ENCODE peak calls at places on chromosomes 7 and 10, in five cellular contexts. One of them, this sample, is unnamed.

GRCh38 chr10:3655528-3655927 is 129.5 kb downstream of the KLF6 start:
- DNase-seq in kidney epithelial cell: no peak
- DNase-seq in Peyer's patch: no peak
- DNase-seq in cardiac fibroblast: no peak
- DNase-seq in cardiac muscle cell: no peak
- DNase-seq in this sample: no peak

GRCh38 chr7:140625908-140626868 is 14.4 kb downstream of the DENND2A start:
- DNase-seq in kidney epithelial cell: peak
- DNase-seq in Peyer's patch: peak
- DNase-seq in cardiac fibroblast: peak
- DNase-seq in cardiac muscle cell: peak
- DNase-seq in this sample: peak

GRCh38 chr10:22427101-22427500 is 81.8 kb downstream of the SPAG6 start:
- DNase-seq in kidney epithelial cell: peak
- DNase-seq in Peyer's patch: no peak
- DNase-seq in cardiac fibroblast: peak
- DNase-seq in cardiac muscle cell: peak
- DNase-seq in this sample: peak

GRCh38 chr10:107169516-107169915 is 5.0 kb upstream of the SORCS1 start:
- DNase-seq in kidney epithelial cell: no peak
- DNase-seq in Peyer's patch: no peak
- DNase-seq in cardiac fibroblast: no peak
- DNase-seq in cardiac muscle cell: no peak
- DNase-seq in this sample: no peak

GRCh38 chr7:94223375-94224084 is 171.2 kb upstream of the COL1A2 start:
- DNase-seq in kidney epithelial cell: peak
- DNase-seq in Peyer's patch: no peak
- DNase-seq in cardiac fibroblast: peak
- DNase-seq in cardiac muscle cell: peak
- DNase-seq in this sample: no peak

GRCh38 chr10:118958559-118958958 is 71.0 kb upstream of the NANOS1 start:
- DNase-seq in kidney epithelial cell: no peak
- DNase-seq in Peyer's patch: no peak
- DNase-seq in cardiac fibroblast: no peak
- DNase-seq in cardiac muscle cell: no peak
- DNase-seq in this sample: no peak

GRCh38 chr7:114977277-114977676 is 55.4 kb downstream of the MDFIC start:
- DNase-seq in kidney epithelial cell: no peak
- DNase-seq in Peyer's patch: no peak
- DNase-seq in cardiac fibroblast: no peak
- DNase-seq in cardiac muscle cell: no peak
- DNase-seq in this sample: no peak

GRCh38 chr10:35274511-35275060 is 61.7 kb upstream of the CCNY start:
- DNase-seq in kidney epithelial cell: no peak
- DNase-seq in Peyer's patch: no peak
- DNase-seq in cardiac fibroblast: no peak
- DNase-seq in cardiac muscle cell: no peak
- DNase-seq in this sample: no peak

GRCh38 chr7:104951546-104951945 is 62.5 kb upstream of the KMT2E start:
- DNase-seq in kidney epithelial cell: no peak
- DNase-seq in Peyer's patch: no peak
- DNase-seq in cardiac fibroblast: peak
- DNase-seq in cardiac muscle cell: no peak
- DNase-seq in this sample: no peak

GRCh38 chr10:58384095-58384494 is 1.1 kb upstream of the TFAM start:
- DNase-seq in kidney epithelial cell: no peak
- DNase-seq in Peyer's patch: no peak
- DNase-seq in cardiac fibroblast: no peak
- DNase-seq in cardiac muscle cell: no peak
- DNase-seq in this sample: no peak

GRCh38 chr10:35887686-35888085 is 245.6 kb upstream of the FZD8 start:
- DNase-seq in kidney epithelial cell: no peak
- DNase-seq in Peyer's patch: no peak
- DNase-seq in cardiac fibroblast: no peak
- DNase-seq in cardiac muscle cell: no peak
- DNase-seq in this sample: no peak

GRCh38 chr7:30900053-30900452 is 11.6 kb upstream of the AQP1 start:
- DNase-seq in kidney epithelial cell: no peak
- DNase-seq in Peyer's patch: no peak
- DNase-seq in cardiac fibroblast: no peak
- DNase-seq in cardiac muscle cell: no peak
- DNase-seq in this sample: no peak

GRCh38 chr10:42866115-42866995 is 83.8 kb downstream of the BMS1 start:
- DNase-seq in kidney epithelial cell: peak
- DNase-seq in Peyer's patch: peak
- DNase-seq in cardiac fibroblast: peak
- DNase-seq in cardiac muscle cell: peak
- DNase-seq in this sample: peak

GRCh38 chr10:89224697-89225443 is 17.8 kb upstream of the CH25H start:
- DNase-seq in kidney epithelial cell: no peak
- DNase-seq in Peyer's patch: no peak
- DNase-seq in cardiac fibroblast: no peak
- DNase-seq in cardiac muscle cell: no peak
- DNase-seq in this sample: no peak

GRCh38 chr7:91596287-91596686 is 284.2 kb downstream of the MTERF1 start:
- DNase-seq in kidney epithelial cell: no peak
- DNase-seq in Peyer's patch: no peak
- DNase-seq in cardiac fibroblast: no peak
- DNase-seq in cardiac muscle cell: no peak
- DNase-seq in this sample: no peak

GRCh38 chr7:99498546-99498944 is 1.5 kb downstream of the ZNF394 start:
- DNase-seq in kidney epithelial cell: no peak
- DNase-seq in Peyer's patch: no peak
- DNase-seq in cardiac fibroblast: no peak
- DNase-seq in cardiac muscle cell: no peak
- DNase-seq in this sample: no peak

GRCh38 chr7:91082038-91082437 is 182.2 kb upstream of the FZD1 start:
- DNase-seq in kidney epithelial cell: no peak
- DNase-seq in Peyer's patch: no peak
- DNase-seq in cardiac fibroblast: peak
- DNase-seq in cardiac muscle cell: no peak
- DNase-seq in this sample: no peak

GRCh38 chr7:46774515-46774914 is 807.4 kb downstream of the TNS3 start:
- DNase-seq in kidney epithelial cell: no peak
- DNase-seq in Peyer's patch: no peak
- DNase-seq in cardiac fibroblast: peak
- DNase-seq in cardiac muscle cell: no peak
- DNase-seq in this sample: no peak
- H3K4me3 ChIP-seq in kidney epithelial cell: no peak
- H3K4me3 ChIP-seq in Peyer's patch: no peak
- H3K4me3 ChIP-seq in cardiac fibroblast: no peak
- H3K4me3 ChIP-seq in cardiac muscle cell: no peak
- H3K4me3 ChIP-seq in this sample: no peak

GRCh38 chr7:82294865-82295264 is 148.7 kb downstream of the CACNA2D1 start:
- DNase-seq in kidney epithelial cell: no peak
- DNase-seq in Peyer's patch: no peak
- DNase-seq in cardiac fibroblast: no peak
- DNase-seq in cardiac muscle cell: no peak
- DNase-seq in this sample: no peak

GRCh38 chr7:82291931-82292330 is 151.6 kb downstream of the CACNA2D1 start:
- DNase-seq in kidney epithelial cell: no peak
- DNase-seq in Peyer's patch: no peak
- DNase-seq in cardiac fibroblast: peak
- DNase-seq in cardiac muscle cell: no peak
- DNase-seq in this sample: no peak

GRCh38 chr7:82289889-82290288 is 153.7 kb downstream of the CACNA2D1 start:
- DNase-seq in kidney epithelial cell: no peak
- DNase-seq in Peyer's patch: no peak
- DNase-seq in cardiac fibroblast: no peak
- DNase-seq in cardiac muscle cell: no peak
- DNase-seq in this sample: no peak

GRCh38 chr7:82293467-82293866 is 150.1 kb downstream of the CACNA2D1 start:
- DNase-seq in kidney epithelial cell: no peak
- DNase-seq in Peyer's patch: no peak
- DNase-seq in cardiac fibroblast: no peak
- DNase-seq in cardiac muscle cell: no peak
- DNase-seq in this sample: no peak

DNA sequence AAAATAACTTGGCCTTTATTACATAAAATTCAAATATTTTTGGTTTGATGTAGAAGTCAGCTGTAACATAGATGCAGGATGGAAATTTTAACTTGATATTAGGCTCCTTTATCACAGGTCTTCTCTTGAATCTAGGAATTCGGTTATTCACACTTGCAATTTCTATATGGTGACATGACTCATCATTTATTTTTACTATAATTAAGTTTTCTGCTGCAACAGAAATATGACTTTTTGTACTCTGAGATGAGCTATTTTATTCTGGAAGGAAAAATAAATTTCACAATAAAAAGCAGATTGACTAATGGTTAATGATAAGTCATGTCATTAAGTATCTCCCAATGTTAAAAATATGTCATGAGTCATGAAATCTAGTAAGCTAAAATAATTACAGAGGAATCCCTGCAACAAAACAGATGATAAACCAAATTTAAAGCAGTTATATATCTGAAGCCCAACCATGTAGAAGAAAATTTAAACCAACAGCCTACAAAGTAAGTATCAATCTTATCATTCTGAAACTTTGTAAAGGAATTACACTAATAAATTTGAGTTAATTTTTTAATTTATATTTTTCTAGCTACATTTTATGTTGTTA is 149.2 kb downstream of the CACNA2D1 start:
- DNase-seq in kidney epithelial cell: no peak
- DNase-seq in Peyer's patch: no peak
- DNase-seq in cardiac fibroblast: peak
- DNase-seq in cardiac muscle cell: no peak
- DNase-seq in this sample: no peak
- H3K4me3 ChIP-seq in kidney epithelial cell: no peak
- H3K4me3 ChIP-seq in Peyer's patch: no peak
- H3K4me3 ChIP-seq in cardiac fibroblast: no peak
- H3K4me3 ChIP-seq in cardiac muscle cell: no peak
- H3K4me3 ChIP-seq in this sample: no peak

GRCh38 chr7:135539629-135540028 is 18.1 kb upstream of the NUP205 start:
- DNase-seq in kidney epithelial cell: no peak
- DNase-seq in Peyer's patch: no peak
- DNase-seq in cardiac fibroblast: no peak
- DNase-seq in cardiac muscle cell: no peak
- DNase-seq in this sample: no peak

GRCh38 chr7:135538387-135538786 is 19.3 kb upstream of the NUP205 start:
- DNase-seq in kidney epithelial cell: no peak
- DNase-seq in Peyer's patch: no peak
- DNase-seq in cardiac fibroblast: no peak
- DNase-seq in cardiac muscle cell: no peak
- DNase-seq in this sample: no peak

GRCh38 chr7:135537453-135537852 is 20.3 kb upstream of the NUP205 start:
- DNase-seq in kidney epithelial cell: no peak
- DNase-seq in Peyer's patch: no peak
- DNase-seq in cardiac fibroblast: no peak
- DNase-seq in cardiac muscle cell: no peak
- DNase-seq in this sample: no peak

GRCh38 chr7:135537905-135538304 is 19.8 kb upstream of the NUP205 start:
- DNase-seq in kidney epithelial cell: no peak
- DNase-seq in Peyer's patch: no peak
- DNase-seq in cardiac fibroblast: no peak
- DNase-seq in cardiac muscle cell: no peak
- DNase-seq in this sample: no peak

GRCh38 chr7:135541029-135541428 is 16.7 kb upstream of the NUP205 start:
- DNase-seq in kidney epithelial cell: no peak
- DNase-seq in Peyer's patch: no peak
- DNase-seq in cardiac fibroblast: no peak
- DNase-seq in cardiac muscle cell: no peak
- DNase-seq in this sample: no peak
- H3K4me3 ChIP-seq in kidney epithelial cell: no peak
- H3K4me3 ChIP-seq in Peyer's patch: no peak
- H3K4me3 ChIP-seq in cardiac fibroblast: no peak
- H3K4me3 ChIP-seq in cardiac muscle cell: no peak
- H3K4me3 ChIP-seq in this sample: no peak

GRCh38 chr10:120948889-120949382 is 97.8 kb downstream of the WDR11 start:
- DNase-seq in kidney epithelial cell: no peak
- DNase-seq in Peyer's patch: peak
- DNase-seq in cardiac fibroblast: peak
- DNase-seq in cardiac muscle cell: peak
- DNase-seq in this sample: no peak
- H3K4me3 ChIP-seq in kidney epithelial cell: peak
- H3K4me3 ChIP-seq in Peyer's patch: peak
- H3K4me3 ChIP-seq in cardiac fibroblast: peak
- H3K4me3 ChIP-seq in cardiac muscle cell: peak
- H3K4me3 ChIP-seq in this sample: no peak

DNA sequence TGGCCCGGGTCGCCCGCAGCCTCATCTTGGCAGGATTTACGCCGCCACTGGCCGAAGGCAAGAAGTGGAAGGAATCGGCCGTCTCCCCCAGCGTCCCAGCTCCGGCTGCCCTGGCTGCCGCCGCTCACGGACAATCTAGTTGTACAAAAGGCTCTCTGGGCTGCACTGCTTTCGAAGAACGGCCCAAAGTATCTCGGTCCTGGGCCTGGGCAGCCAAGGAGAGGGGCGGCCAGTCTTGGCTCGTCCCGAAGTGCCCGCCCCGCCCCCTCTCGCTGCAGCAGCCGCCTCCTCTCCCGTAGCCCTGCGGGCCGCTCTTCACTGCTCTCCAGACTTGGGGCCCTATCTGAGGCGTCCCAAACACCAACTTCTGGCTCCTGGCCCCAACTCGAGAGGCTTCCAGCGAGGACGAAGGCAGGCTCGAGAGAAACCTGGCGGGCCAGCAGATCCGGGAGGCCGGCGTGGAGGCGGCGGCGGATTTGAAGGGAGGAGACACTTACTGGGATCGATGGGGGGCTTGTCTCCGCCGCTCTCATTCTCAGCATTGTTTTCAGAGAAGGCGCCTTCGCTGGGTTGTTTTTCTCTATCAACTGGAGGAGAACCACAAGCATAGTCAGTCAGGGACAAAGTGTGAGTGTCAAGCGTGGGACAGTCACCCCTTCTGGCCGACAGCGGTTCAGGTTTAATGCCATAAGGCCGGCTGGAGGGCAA is 802 bp downstream of the HOXA9 start:
- DNase-seq in kidney epithelial cell: no peak
- DNase-seq in Peyer's patch: peak
- DNase-seq in cardiac fibroblast: no peak
- DNase-seq in cardiac muscle cell: no peak
- DNase-seq in this sample: peak
- H3K4me3 ChIP-seq in kidney epithelial cell: peak
- H3K4me3 ChIP-seq in Peyer's patch: peak
- H3K4me3 ChIP-seq in cardiac fibroblast: no peak
- H3K4me3 ChIP-seq in cardiac muscle cell: no peak
- H3K4me3 ChIP-seq in this sample: peak

GRCh38 chr10:68330852-68331454 is 911 bp upstream of the HNRNPH3 start:
- DNase-seq in kidney epithelial cell: no peak
- DNase-seq in Peyer's patch: no peak
- DNase-seq in cardiac fibroblast: peak
- DNase-seq in cardiac muscle cell: no peak
- DNase-seq in this sample: peak

GRCh38 chr10:68331455-68332258 is at the start of gene HNRNPH3:
- DNase-seq in kidney epithelial cell: peak
- DNase-seq in Peyer's patch: peak
- DNase-seq in cardiac fibroblast: peak
- DNase-seq in cardiac muscle cell: peak
- DNase-seq in this sample: peak

GRCh38 chr10:68332259-68333057 is at the start of gene PBLD:
- DNase-seq in kidney epithelial cell: no peak
- DNase-seq in Peyer's patch: peak
- DNase-seq in cardiac fibroblast: peak
- DNase-seq in cardiac muscle cell: peak
- DNase-seq in this sample: peak

GRCh38 chr10:68329506-68329861 is 2.4 kb upstream of the HNRNPH3 start:
- DNase-seq in kidney epithelial cell: no peak
- DNase-seq in Peyer's patch: no peak
- DNase-seq in cardiac fibroblast: no peak
- DNase-seq in cardiac muscle cell: no peak
- DNase-seq in this sample: no peak

GRCh38 chr10:68327889-68328786 is 3.7 kb upstream of the HNRNPH3 start:
- DNase-seq in kidney epithelial cell: no peak
- DNase-seq in Peyer's patch: no peak
- DNase-seq in cardiac fibroblast: peak
- DNase-seq in cardiac muscle cell: no peak
- DNase-seq in this sample: no peak
- H3K4me3 ChIP-seq in kidney epithelial cell: no peak
- H3K4me3 ChIP-seq in Peyer's patch: peak
- H3K4me3 ChIP-seq in cardiac fibroblast: no peak
- H3K4me3 ChIP-seq in cardiac muscle cell: no peak
- H3K4me3 ChIP-seq in this sample: peak

GRCh38 chr10:102281103-102281502 is 35.8 kb downstream of the GBF1 start:
- DNase-seq in kidney epithelial cell: no peak
- DNase-seq in Peyer's patch: no peak
- DNase-seq in cardiac fibroblast: peak
- DNase-seq in cardiac muscle cell: no peak
- DNase-seq in this sample: no peak
- H3K4me3 ChIP-seq in kidney epithelial cell: no peak
- H3K4me3 ChIP-seq in Peyer's patch: no peak
- H3K4me3 ChIP-seq in cardiac fibroblast: no peak
- H3K4me3 ChIP-seq in cardiac muscle cell: peak
- H3K4me3 ChIP-seq in this sample: no peak